ENCODE peak calls at places on chromosomes 6 and 20, in ten cellular contexts. M is transverse colon, G is heart right ventricle, Y is neural progenitor cell, R is lower lobe of right lung, A is mammary epithelial cell, J is MM.1S, C is sigmoid colon, D is mesenchymal stem cell, W is IMR-90. E is an unnamed sample.

GRCh38 chr6:48754631-48755030 is 643.6 kb upstream of the PTCHD4 start:
- DNase-seq in M (no peak), G (no peak), Y (no peak), R (no peak), A (no peak), J (no peak), C (no peak), D (no peak), W (no peak), E (no peak)

GRCh38 chr6:152401978-152402377 is 235.2 kb downstream of the SYNE1 start:
- DNase-seq in M (no peak), G (no peak), Y (no peak), R (no peak), A (peak), J (no peak), C (no peak), D (no peak), W (peak), E (peak)

GRCh38 chr6:111925296-111925695 is 52.0 kb upstream of the FYN start:
- DNase-seq in M (no peak), G (no peak), Y (no peak), R (no peak), A (peak), J (peak), C (no peak), D (peak), W (peak), E (peak)

GRCh38 chr6:159819098-159819497 is 19.0 kb downstream of the PNLDC1 start:
- DNase-seq in M (no peak), G (no peak), Y (no peak), R (peak), A (no peak), J (no peak), C (no peak), D (no peak), W (no peak), E (no peak)

GRCh38 chr20:15604406-15604805 is 968.8 kb downstream of the KIF16B start:
- DNase-seq in M (no peak), G (no peak), Y (no peak), R (no peak), A (no peak), J (no peak), C (no peak), D (no peak), W (no peak), E (peak)

GRCh38 chr20:34923414-34923813 is 32.2 kb downstream of the GSS start:
- DNase-seq in M (no peak), G (no peak), Y (no peak), R (no peak), A (no peak), J (no peak), C (no peak), D (no peak), W (no peak), E (no peak)

GRCh38 chr20:2387180-2387577 is 6.5 kb downstream of the TGM6 start:
- DNase-seq in M (peak), G (no peak), Y (peak), R (no peak), A (no peak), J (peak), C (no peak), D (peak), W (peak), E (no peak)

GRCh38 chr6:149861603-149862423 is 2.3 kb downstream of the LRP11 start:
- DNase-seq in M (no peak), G (no peak), Y (no peak), R (no peak), A (no peak), J (no peak), C (no peak), D (peak), W (peak), E (no peak)

GRCh38 chr20:998431-998830 is 3.7 kb downstream of the RSPO4 start:
- DNase-seq in M (no peak), G (no peak), Y (no peak), R (no peak), A (no peak), J (no peak), C (peak), D (no peak), W (no peak), E (no peak)

GRCh38 chr6:32163559-32164258 is 686 bp upstream of the EGFL8 start:
- DNase-seq in M (no peak), G (no peak), Y (peak), R (no peak), A (no peak), J (no peak), C (no peak), D (no peak), W (no peak), E (peak)

GRCh38 chr20:40703981-40704530 is 15.0 kb upstream of the MAFB start:
- DNase-seq in M (no peak), G (no peak), Y (no peak), R (no peak), A (no peak), J (no peak), C (no peak), D (no peak), W (no peak), E (no peak)

GRCh38 chr6:145277358-145278097 is 457.8 kb downstream of the EPM2A start:
- DNase-seq in M (no peak), G (peak), Y (no peak), R (no peak), A (no peak), J (no peak), C (no peak), D (no peak), W (no peak), E (no peak)

GRCh38 chr20:38890497-38890818 is 35.8 kb upstream of the FAM83D start:
- DNase-seq in M (no peak), G (no peak), Y (no peak), R (no peak), A (peak), J (no peak), C (no peak), D (no peak), W (no peak), E (no peak)

GRCh38 chr6:125586074-125586473 is 163.4 kb upstream of the HEY2 start:
- DNase-seq in M (no peak), G (no peak), Y (no peak), R (no peak), A (peak), J (no peak), C (no peak), D (peak), W (peak), E (no peak)

GRCh38 chr6:73309784-73310502 is 44.1 kb downstream of the DPPA5 start:
- DNase-seq in M (peak), G (peak), Y (peak), R (peak), A (peak), J (peak), C (peak), D (peak), W (peak), E (peak)

GRCh38 chr6:133630651-133631050 is 258.3 kb upstream of the TCF21 start:
- DNase-seq in M (no peak), G (no peak), Y (no peak), R (no peak), A (no peak), J (no peak), C (no peak), D (no peak), W (no peak), E (no peak)

GRCh38 chr20:23087587-23088275 is 1.6 kb upstream of the CD93 start:
- DNase-seq in M (no peak), G (no peak), Y (no peak), R (peak), A (no peak), J (no peak), C (no peak), D (no peak), W (no peak), E (no peak)

GRCh38 chr6:44043036-44043478 is 84.2 kb downstream of the MRPL14 start:
- DNase-seq in M (no peak), G (no peak), Y (no peak), R (peak), A (peak), J (no peak), C (peak), D (peak), W (peak), E (peak)

GRCh38 chr20:53621482-53622246 is 28.0 kb upstream of the ZNF217 start:
- DNase-seq in M (peak), G (peak), Y (no peak), R (no peak), A (peak), J (peak), C (peak), D (peak), W (peak), E (peak)

GRCh38 chr6:158068156-158068892 is 86.7 kb downstream of the SYNJ2 start:
- DNase-seq in M (no peak), G (no peak), Y (no peak), R (no peak), A (no peak), J (no peak), C (peak), D (no peak), W (no peak), E (peak)

GRCh38 chr6:143535189-143535614 is 23.7 kb upstream of the FUCA2 start:
- DNase-seq in M (no peak), G (no peak), Y (no peak), R (no peak), A (no peak), J (no peak), C (no peak), D (no peak), W (no peak), E (no peak)

DNA sequence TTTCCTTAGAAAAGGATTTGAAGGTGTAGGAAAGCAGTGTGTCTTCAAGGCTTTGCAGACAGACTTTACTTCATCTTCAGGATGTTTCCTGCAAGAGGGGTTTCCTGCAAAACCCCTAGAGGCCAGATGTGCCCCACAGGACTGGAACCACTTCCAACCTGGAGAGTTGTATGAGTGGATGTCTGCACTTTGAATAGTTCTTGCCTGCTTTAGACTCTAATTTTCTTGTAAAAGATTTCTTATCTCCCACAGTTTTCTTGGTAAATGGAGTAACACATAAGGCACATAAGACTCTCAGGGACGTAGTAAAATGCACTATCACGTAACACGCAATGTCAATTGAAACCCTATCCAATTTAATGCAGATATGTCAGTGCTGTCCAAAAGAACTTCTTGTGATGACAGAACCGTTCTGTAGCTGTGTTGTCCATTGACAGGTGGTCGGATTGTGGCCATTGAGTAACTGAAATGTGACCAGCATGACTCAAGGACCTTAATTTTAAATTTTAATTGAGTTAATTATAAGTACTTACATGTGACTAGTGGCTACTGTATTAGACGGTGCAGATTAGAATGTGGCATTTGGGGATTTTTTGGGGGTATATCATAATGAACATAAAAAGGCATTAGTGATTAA is 118.7 kb downstream of the JARID2 start:
- DNase-seq in M (no peak), G (no peak), Y (no peak), R (no peak), A (no peak), J (no peak), C (no peak), D (no peak), W (no peak), E (no peak)
- H3K27ac ChIP-seq in M (no peak), G (no peak), Y (no peak), R (no peak), A (no peak), J (no peak), C (no peak), D (no peak), W (no peak), E (peak)

GRCh38 chr6:36751833-36752186 is 54.2 kb downstream of the RAB44 start:
- DNase-seq in M (no peak), G (no peak), Y (no peak), R (no peak), A (no peak), J (no peak), C (no peak), D (no peak), W (no peak), E (no peak)
- H3K27ac ChIP-seq in M (peak), G (no peak), Y (no peak), R (no peak), A (no peak), J (peak), C (no peak), D (no peak), W (no peak), E (no peak)

DNA sequence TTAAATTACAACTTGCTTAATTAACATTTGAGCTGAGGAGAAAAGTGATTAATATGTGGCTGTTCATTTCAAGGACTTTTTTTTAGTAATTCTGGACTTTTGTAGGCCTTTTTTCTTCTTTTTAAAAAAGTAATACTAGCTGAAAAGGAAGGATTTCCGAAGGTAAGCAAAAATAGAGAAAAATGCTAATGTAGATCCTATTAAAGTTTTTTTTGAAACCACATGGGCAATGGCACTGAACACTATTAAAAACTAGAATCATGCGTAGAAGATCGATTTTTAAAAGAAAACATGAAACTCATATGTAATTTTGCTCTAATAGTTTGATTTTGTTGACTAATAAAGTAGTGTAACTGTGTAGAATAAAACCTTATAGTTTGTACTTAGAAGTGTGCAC is 2.4 kb downstream of the BAG2 start:
- DNase-seq in M (no peak), G (no peak), Y (no peak), R (no peak), A (no peak), J (no peak), C (no peak), D (no peak), W (no peak), E (no peak)
- H3K27ac ChIP-seq in M (peak), G (peak), Y (no peak), R (no peak), A (no peak), J (no peak), C (peak), D (no peak), W (peak), E (peak)

GRCh38 chr6:17917837-17918763 is 69.3 kb downstream of the KIF13A start:
- DNase-seq in M (no peak), G (no peak), Y (no peak), R (no peak), A (no peak), J (no peak), C (no peak), D (no peak), W (no peak), E (no peak)

GRCh38 chr6:17928514-17929430 is 58.7 kb downstream of the KIF13A start:
- DNase-seq in M (no peak), G (no peak), Y (no peak), R (no peak), A (peak), J (no peak), C (no peak), D (peak), W (peak), E (peak)

GRCh38 chr6:17919494-17919893 is 67.9 kb downstream of the KIF13A start:
- DNase-seq in M (no peak), G (peak), Y (no peak), R (no peak), A (no peak), J (no peak), C (no peak), D (no peak), W (no peak), E (no peak)

GRCh38 chr6:17927705-17928104 is 59.7 kb downstream of the KIF13A start:
- DNase-seq in M (no peak), G (peak), Y (no peak), R (no peak), A (no peak), J (no peak), C (no peak), D (no peak), W (no peak), E (no peak)

GRCh38 chr6:17923401-17923863 is 64.0 kb downstream of the KIF13A start:
- DNase-seq in M (no peak), G (no peak), Y (no peak), R (no peak), A (no peak), J (no peak), C (no peak), D (no peak), W (no peak), E (peak)
- H3K27ac ChIP-seq in M (no peak), G (peak), Y (no peak), R (peak), A (peak), J (no peak), C (no peak), D (no peak), W (peak), E (peak)

DNA sequence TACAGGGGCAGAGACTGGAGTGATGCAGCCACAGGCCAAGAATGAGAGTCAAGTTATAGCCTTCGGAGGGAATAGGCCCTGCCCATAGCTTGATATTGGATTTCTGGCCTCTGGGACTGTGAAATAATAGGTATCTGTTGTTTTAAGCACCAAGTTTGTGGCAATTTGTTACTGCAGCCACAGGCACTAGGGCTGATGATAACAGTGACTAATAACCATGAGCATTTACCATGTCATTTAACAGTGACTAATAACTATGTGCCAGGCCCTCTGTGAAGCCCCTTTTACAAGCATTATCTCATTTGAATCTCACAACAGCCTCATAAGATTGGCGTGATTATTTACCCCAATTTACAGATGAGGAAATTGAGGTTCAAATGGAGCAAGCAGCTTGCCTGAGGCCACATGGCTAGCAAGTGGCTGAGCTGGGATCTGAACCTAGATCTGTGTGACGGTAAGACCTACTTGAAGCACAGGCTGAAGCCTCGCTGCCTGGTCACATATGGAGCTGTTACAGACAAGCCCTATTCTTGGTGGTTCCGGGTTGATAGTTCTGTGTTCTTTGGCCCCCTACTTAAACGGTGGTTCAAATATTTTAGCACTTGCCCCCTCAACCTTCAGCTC is 98.5 kb downstream of the ELOVL5 start:
- DNase-seq in M (no peak), G (no peak), Y (no peak), R (no peak), A (peak), J (no peak), C (no peak), D (peak), W (peak), E (no peak)
- H3K27ac ChIP-seq in M (no peak), G (peak), Y (no peak), R (no peak), A (no peak), J (no peak), C (no peak), D (no peak), W (no peak), E (peak)

GRCh38 chr6:95574811-95575210 is 2.5 kb upstream of the MANEA start:
- DNase-seq in M (no peak), G (no peak), Y (no peak), R (no peak), A (peak), J (no peak), C (no peak), D (peak), W (peak), E (peak)

GRCh38 chr6:95576621-95577316 is 566 bp upstream of the MANEA start:
- DNase-seq in M (no peak), G (no peak), Y (no peak), R (no peak), A (peak), J (peak), C (no peak), D (peak), W (peak), E (no peak)

GRCh38 chr6:95577317-95578105 is at the start of gene MANEA:
- DNase-seq in M (peak), G (peak), Y (peak), R (peak), A (peak), J (peak), C (peak), D (peak), W (peak), E (peak)

GRCh38 chr6:95578106-95578410 is 723 bp downstream of the MANEA start:
- DNase-seq in M (no peak), G (no peak), Y (no peak), R (no peak), A (peak), J (peak), C (no peak), D (no peak), W (peak), E (no peak)

GRCh38 chr6:95576218-95576617 is 1.1 kb upstream of the MANEA start:
- DNase-seq in M (no peak), G (no peak), Y (no peak), R (no peak), A (no peak), J (no peak), C (no peak), D (no peak), W (no peak), E (no peak)
- H3K27ac ChIP-seq in M (peak), G (peak), Y (peak), R (peak), A (peak), J (peak), C (peak), D (no peak), W (no peak), E (peak)

GRCh38 chr20:3410464-3410863 is 3.0 kb upstream of the DNAAF9 start:
- DNase-seq in M (no peak), G (no peak), Y (no peak), R (no peak), A (no peak), J (no peak), C (no peak), D (no peak), W (no peak), E (no peak)

GRCh38 chr20:3406481-3407425 is 716 bp downstream of the DNAAF9 start:
- DNase-seq in M (peak), G (peak), Y (peak), R (peak), A (peak), J (no peak), C (peak), D (peak), W (peak), E (peak)

GRCh38 chr20:3408251-3408637 is 775 bp upstream of the DNAAF9 start:
- DNase-seq in M (no peak), G (no peak), Y (no peak), R (no peak), A (no peak), J (no peak), C (no peak), D (no peak), W (no peak), E (no peak)

GRCh38 chr20:3407426-3408250 is at the start of gene DNAAF9:
- DNase-seq in M (peak), G (peak), Y (peak), R (peak), A (peak), J (peak), C (peak), D (peak), W (peak), E (peak)

DNA sequence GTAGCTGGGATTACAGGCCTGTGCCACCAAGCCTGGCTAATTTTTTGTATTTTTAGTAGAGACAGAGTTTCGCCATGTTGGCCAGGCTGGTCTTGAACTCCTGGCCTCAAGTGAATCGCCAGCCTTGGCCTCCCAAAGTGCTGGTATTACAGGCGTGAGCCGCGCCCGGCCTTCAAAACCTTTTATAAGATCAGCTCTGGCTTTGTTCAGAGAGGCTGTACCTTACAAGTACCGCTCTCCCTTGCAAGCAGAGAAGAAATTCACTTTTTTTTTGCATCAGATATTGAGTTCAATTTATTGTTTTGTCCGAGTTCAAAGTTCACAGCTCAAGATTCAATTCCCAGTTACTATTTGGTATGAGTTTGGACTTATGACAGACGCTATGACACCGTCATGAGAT is 1.9 kb upstream of the DNAAF9 start:
- DNase-seq in M (no peak), G (no peak), Y (no peak), R (no peak), A (no peak), J (no peak), C (no peak), D (no peak), W (no peak), E (no peak)
- H3K27ac ChIP-seq in M (peak), G (peak), Y (no peak), R (peak), A (no peak), J (no peak), C (peak), D (no peak), W (no peak), E (no peak)

E was measured in osteoblast.